ENCODE peak calls at places on chromosomes 5 and 9, in eight cellular contexts. One of them, this sample, is unnamed.

GRCh38 chr9:90874194-90874593 is 72.6 kb downstream of the SYK start:
- DNase-seq in Peyer's patch: no peak
- DNase-seq in fibroblast of lung: no peak
- DNase-seq in pancreas: no peak
- DNase-seq in GM20000: no peak
- DNase-seq in stomach: no peak
- DNase-seq in RWPE1: no peak
- DNase-seq in kidney: no peak
- DNase-seq in this sample: no peak

GRCh38 chr5:44787731-44788130 is 21.0 kb upstream of the MRPS30 start:
- DNase-seq in GM20000: no peak
- DNase-seq in Peyer's patch: no peak
- DNase-seq in fibroblast of lung: no peak
- DNase-seq in kidney: no peak
- DNase-seq in RWPE1: no peak
- DNase-seq in pancreas: no peak
- DNase-seq in stomach: no peak
- DNase-seq in this sample: no peak

GRCh38 chr5:80569961-80570786 is at the start of gene ANKRD34B:
- DNase-seq in kidney: peak; percentile 75
- DNase-seq in pancreas: no peak
- DNase-seq in RWPE1: peak; percentile 56
- DNase-seq in fibroblast of lung: no peak
- DNase-seq in stomach: no peak
- DNase-seq in Peyer's patch: no peak
- DNase-seq in GM20000: peak; percentile 65
- DNase-seq in this sample: no peak

GRCh38 chr9:117411547-117411946 is 3.3 kb downstream of the ASTN2 start:
- DNase-seq in stomach: peak; percentile 71
- DNase-seq in RWPE1: no peak
- DNase-seq in GM20000: peak; percentile 56
- DNase-seq in fibroblast of lung: no peak
- DNase-seq in Peyer's patch: no peak
- DNase-seq in kidney: no peak
- DNase-seq in pancreas: peak; percentile 70
- DNase-seq in this sample: no peak

GRCh38 chr5:113212244-113212920 is 222.4 kb downstream of the TSSK1B start:
- DNase-seq in kidney: no peak
- DNase-seq in pancreas: peak; percentile 29
- DNase-seq in GM20000: no peak
- DNase-seq in Peyer's patch: no peak
- DNase-seq in stomach: no peak
- DNase-seq in fibroblast of lung: peak; percentile 70
- DNase-seq in RWPE1: no peak
- DNase-seq in this sample: no peak

GRCh38 chr5:125137535-125137934 is 391.1 kb upstream of the ZNF608 start:
- DNase-seq in RWPE1: no peak
- DNase-seq in stomach: no peak
- DNase-seq in kidney: no peak
- DNase-seq in GM20000: no peak
- DNase-seq in Peyer's patch: no peak
- DNase-seq in pancreas: no peak
- DNase-seq in fibroblast of lung: no peak
- DNase-seq in this sample: no peak

GRCh38 chr5:114308017-114308416 is 53.9 kb upstream of the KCNN2 start:
- DNase-seq in GM20000: no peak
- DNase-seq in Peyer's patch: no peak
- DNase-seq in kidney: no peak
- DNase-seq in stomach: no peak
- DNase-seq in RWPE1: no peak
- DNase-seq in pancreas: no peak
- DNase-seq in fibroblast of lung: no peak
- DNase-seq in this sample: no peak

GRCh38 chr9:106878943-106879916 is 16.3 kb downstream of the ZNF462 start:
- DNase-seq in RWPE1: peak; percentile 89
- DNase-seq in stomach: no peak
- DNase-seq in Peyer's patch: no peak
- DNase-seq in kidney: peak; percentile 72
- DNase-seq in fibroblast of lung: peak; percentile 98
- DNase-seq in GM20000: no peak
- DNase-seq in pancreas: no peak
- DNase-seq in this sample: no peak

GRCh38 chr9:116524778-116525470 is 162.2 kb upstream of the TRIM32 start:
- DNase-seq in stomach: no peak
- DNase-seq in fibroblast of lung: no peak
- DNase-seq in pancreas: no peak
- DNase-seq in Peyer's patch: no peak
- DNase-seq in RWPE1: no peak
- DNase-seq in GM20000: no peak
- DNase-seq in kidney: no peak
- DNase-seq in this sample: no peak

GRCh38 chr9:106954562-106954961 is 91.6 kb downstream of the ZNF462 start:
- DNase-seq in fibroblast of lung: no peak
- DNase-seq in pancreas: no peak
- DNase-seq in kidney: no peak
- DNase-seq in RWPE1: peak; percentile 36
- DNase-seq in GM20000: no peak
- DNase-seq in stomach: no peak
- DNase-seq in Peyer's patch: no peak
- DNase-seq in this sample: no peak

GRCh38 chr5:160450164-160450932 is 28.7 kb downstream of the PTTG1 start:
- DNase-seq in fibroblast of lung: no peak
- DNase-seq in pancreas: no peak
- DNase-seq in Peyer's patch: no peak
- DNase-seq in RWPE1: no peak
- DNase-seq in GM20000: no peak
- DNase-seq in stomach: no peak
- DNase-seq in kidney: no peak
- DNase-seq in this sample: no peak

GRCh38 chr5:541888-542692 is 17.8 kb upstream of the SLC9A3 start:
- DNase-seq in stomach: no peak
- DNase-seq in fibroblast of lung: no peak
- DNase-seq in GM20000: no peak
- DNase-seq in pancreas: peak; percentile 11
- DNase-seq in Peyer's patch: no peak
- DNase-seq in RWPE1: no peak
- DNase-seq in kidney: peak; percentile 45
- DNase-seq in this sample: no peak

GRCh38 chr5:20972419-20972925 is 984.5 kb upstream of the CDH18 start:
- DNase-seq in Peyer's patch: peak; percentile 17
- DNase-seq in stomach: no peak
- DNase-seq in RWPE1: peak; percentile 24
- DNase-seq in pancreas: no peak
- DNase-seq in fibroblast of lung: peak; percentile 96
- DNase-seq in GM20000: no peak
- DNase-seq in kidney: no peak
- DNase-seq in this sample: no peak
- TF ChIP-seq CTCF in Peyer's patch: no peak
- TF ChIP-seq CTCF in stomach: no peak
- TF ChIP-seq CTCF in RWPE1: peak; percentile 71
- TF ChIP-seq CTCF in pancreas: no peak
- TF ChIP-seq CTCF in fibroblast of lung: peak; percentile 81
- TF ChIP-seq CTCF in GM20000: no peak
- TF ChIP-seq CTCF in kidney: no peak
- TF ChIP-seq CTCF in this sample: no peak

GRCh38 chr9:118809160-118809625 is 560.0 kb downstream of the BRINP1 start:
- DNase-seq in kidney: peak; percentile 52
- DNase-seq in GM20000: no peak
- DNase-seq in stomach: no peak
- DNase-seq in fibroblast of lung: no peak
- DNase-seq in RWPE1: no peak
- DNase-seq in pancreas: peak; percentile 46
- DNase-seq in Peyer's patch: no peak
- DNase-seq in this sample: no peak
- TF ChIP-seq CTCF in kidney: peak; percentile 20
- TF ChIP-seq CTCF in GM20000: no peak
- TF ChIP-seq CTCF in stomach: no peak
- TF ChIP-seq CTCF in fibroblast of lung: no peak
- TF ChIP-seq CTCF in RWPE1: no peak
- TF ChIP-seq CTCF in pancreas: no peak
- TF ChIP-seq CTCF in Peyer's patch: no peak
- TF ChIP-seq CTCF in this sample: no peak

GRCh38 chr5:40037703-40038102 is 612.9 kb upstream of the DAB2 start:
- DNase-seq in Peyer's patch: no peak
- DNase-seq in fibroblast of lung: no peak
- DNase-seq in pancreas: no peak
- DNase-seq in kidney: no peak
- DNase-seq in RWPE1: no peak
- DNase-seq in stomach: no peak
- DNase-seq in GM20000: no peak
- DNase-seq in this sample: no peak
- TF ChIP-seq CTCF in Peyer's patch: peak; percentile 24
- TF ChIP-seq CTCF in fibroblast of lung: no peak
- TF ChIP-seq CTCF in pancreas: no peak
- TF ChIP-seq CTCF in kidney: no peak
- TF ChIP-seq CTCF in RWPE1: no peak
- TF ChIP-seq CTCF in stomach: no peak
- TF ChIP-seq CTCF in GM20000: no peak
- TF ChIP-seq CTCF in this sample: no peak

DNA sequence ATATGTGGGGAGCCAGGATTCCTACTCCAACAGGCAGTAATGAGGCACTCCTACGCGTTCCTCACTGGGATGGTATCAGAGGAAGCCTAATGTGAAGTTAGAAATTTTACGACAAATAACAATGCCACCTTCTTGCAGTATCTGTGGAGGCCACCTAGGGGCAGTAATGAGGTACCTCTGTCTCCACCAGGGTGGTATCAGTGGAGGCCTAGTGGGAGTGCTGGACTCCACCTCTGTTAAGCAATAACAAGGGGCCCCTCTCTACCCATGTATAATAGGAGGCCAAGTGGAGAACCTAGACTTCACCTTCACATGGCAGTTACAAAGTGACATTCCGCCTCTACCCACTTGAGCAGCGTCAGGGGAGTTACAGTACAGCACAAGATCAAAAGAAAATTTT is 147.9 kb downstream of the PLPPR1 start:
- DNase-seq in kidney: no peak
- DNase-seq in pancreas: no peak
- DNase-seq in RWPE1: no peak
- DNase-seq in GM20000: no peak
- DNase-seq in fibroblast of lung: no peak
- DNase-seq in Peyer's patch: no peak
- DNase-seq in stomach: no peak
- DNase-seq in this sample: no peak
- TF ChIP-seq CTCF in kidney: no peak
- TF ChIP-seq CTCF in pancreas: no peak
- TF ChIP-seq CTCF in RWPE1: no peak
- TF ChIP-seq CTCF in GM20000: no peak
- TF ChIP-seq CTCF in fibroblast of lung: no peak
- TF ChIP-seq CTCF in Peyer's patch: no peak
- TF ChIP-seq CTCF in stomach: no peak
- TF ChIP-seq CTCF in this sample: no peak